ENCODE peak calls at places on chromosomes 5 and 9, in seven cellular contexts. X is T-cell; M is NCI-H1092 treated with DMSO at 0.1 percent for 48 hours; P is spleen; N is activated T-cell treated with anti-CD3 and anti-CD28 coated beads, Interleukin-2, amount 50 U/mL, for 72 hours; A is anterior cingulate cortex; G is GOT3. C is an unnamed sample.

GRCh38 chr5:173671121-173671949 is 54.9 kb upstream of the BOD1 start:
- DNase-seq in G (no peak), X (no peak), A (peak; percentile 80), N (no peak), M (no peak), P (no peak), C (no peak)

GRCh38 chr5:11760940-11761603 is 143.2 kb downstream of the CTNND2 start:
- DNase-seq in X (no peak), A (no peak), G (no peak), N (no peak), P (no peak), M (no peak), C (no peak)

GRCh38 chr5:174145821-174146220 is 100.3 kb downstream of the NSG2 start:
- DNase-seq in M (no peak), A (peak; percentile 80), P (no peak), G (no peak), N (peak; percentile 72), X (no peak), C (no peak)

GRCh38 chr9:125409217-125409636 is 147.6 kb downstream of the GAPVD1 start:
- DNase-seq in G (no peak), P (peak; percentile 72), M (no peak), A (no peak), N (no peak), X (no peak), C (peak; percentile 79)

GRCh38 chr9:79254900-79255651 is 316.7 kb upstream of the TLE4 start:
- DNase-seq in N (no peak), M (no peak), P (no peak), A (no peak), X (no peak), G (no peak), C (no peak)

GRCh38 chr5:29794146-29794787 is 1399.2 kb upstream of the CDH6 start:
- DNase-seq in G (no peak), X (no peak), A (no peak), N (no peak), M (no peak), P (no peak), C (no peak)

GRCh38 chr5:128534729-128535128 is 3.3 kb downstream of the FBN2 start:
- DNase-seq in P (no peak), X (no peak), G (no peak), N (no peak), A (no peak), M (no peak), C (no peak)

GRCh38 chr9:105672711-105673234 is 10.5 kb downstream of the TAL2 start:
- DNase-seq in A (no peak), M (no peak), X (no peak), N (no peak), G (no peak), P (no peak), C (no peak)

GRCh38 chr5:87195104-87195581 is 72.5 kb upstream of the RASA1 start:
- DNase-seq in G (no peak), A (no peak), X (no peak), N (no peak), P (no peak), M (no peak), C (peak; percentile 46)

GRCh38 chr5:113027431-113027830 is 50.8 kb downstream of the DCP2 start:
- DNase-seq in N (no peak), G (no peak), X (no peak), M (no peak), P (no peak), A (no peak), C (no peak)

GRCh38 chr5:43851741-43852140 is 248.8 kb downstream of the NNT start:
- DNase-seq in N (no peak), A (no peak), M (no peak), P (no peak), G (no peak), X (no peak), C (no peak)

GRCh38 chr9:134066923-134067851 is 639 bp downstream of the BRD3 start:
- DNase-seq in P (peak; percentile 89), N (peak; percentile 58), M (peak; percentile 21), G (no peak), A (no peak), X (peak; percentile 54), C (peak; percentile 59)

GRCh38 chr5:137147346-137147745 is 351.8 kb downstream of the SPOCK1 start:
- DNase-seq in N (no peak), M (no peak), P (no peak), A (no peak), X (no peak), G (no peak), C (no peak)

GRCh38 chr9:134242706-134243105 is 78.3 kb upstream of the RNU6ATAC start:
- DNase-seq in G (no peak), M (no peak), A (no peak), N (no peak), P (no peak), X (no peak), C (no peak)

GRCh38 chr5:102998224-102998623 is 121.7 kb downstream of the GIN1 start:
- DNase-seq in X (no peak), M (no peak), G (no peak), P (no peak), N (no peak), A (no peak), C (no peak)

GRCh38 chr5:127561254-127561653 is 43.8 kb downstream of the PRRC1 start:
- DNase-seq in P (no peak), G (no peak), A (no peak), X (no peak), M (no peak), N (no peak), C (no peak)

GRCh38 chr9:86122309-86122708 is 23.0 kb upstream of the GOLM1 start:
- DNase-seq in M (peak; percentile 43), X (no peak), N (no peak), P (no peak), A (no peak), G (no peak), C (no peak)

GRCh38 chr5:60463179-60463868 is 236.6 kb downstream of the DEPDC1B start:
- DNase-seq in N (no peak), P (no peak), M (no peak), A (no peak), X (no peak), G (no peak), C (no peak)

C was measured in GM13976.